ENCODE peak calls at places on chromosomes 3 and 15, in nine cellular contexts. I is A549; A is hepatocyte; B is HL-60; V is OCI-LY7; H is AG04450; W is upper lobe of right lung; J is CD8-positive, alpha-beta T cell; O is prostate gland. M is an unnamed sample.

GRCh38 chr15:58179741-58180381 is 41.7 kb downstream of the AQP9 start:
- DNase-seq in V (no peak), J (no peak), W (no peak), A (no peak), O (no peak), B (no peak), H (no peak), I (no peak), M (no peak)

GRCh38 chr3:130084581-130084980 is 3.0 kb downstream of the ALG1L2 start:
- DNase-seq in J (no peak), A (no peak), B (no peak), O (no peak), H (no peak), V (no peak), W (no peak), I (no peak), M (no peak)

GRCh38 chr3:12967751-12968209 is 105.4 kb downstream of the IQSEC1 start:
- DNase-seq in H (peak), W (peak), B (peak), O (peak), J (peak), A (peak), I (peak), V (peak), M (peak)

GRCh38 chr3:130933801-130934345 is 40.0 kb downstream of the ATP2C1 start:
- DNase-seq in V (no peak), A (no peak), W (no peak), I (no peak), B (no peak), O (no peak), J (no peak), H (no peak), M (no peak)

GRCh38 chr3:9409981-9410849 is 12.8 kb downstream of the SETD5 start:
- DNase-seq in V (no peak), B (no peak), I (no peak), A (no peak), H (no peak), O (no peak), J (no peak), W (no peak), M (no peak)

GRCh38 chr15:72135719-72136118 is 17.5 kb downstream of the SENP8 start:
- DNase-seq in O (no peak), A (no peak), J (no peak), B (no peak), I (no peak), H (no peak), V (no peak), W (no peak), M (no peak)

GRCh38 chr15:42576776-42577175 is 1.4 kb downstream of the STARD9 start:
- DNase-seq in I (no peak), J (no peak), B (no peak), H (no peak), V (peak), A (no peak), O (no peak), W (no peak), M (no peak)

GRCh38 chr3:123158330-123158729 is 43.4 kb upstream of the SEC22A start:
- DNase-seq in I (no peak), A (no peak), J (no peak), H (no peak), O (no peak), W (no peak), B (no peak), V (no peak), M (no peak)

DNA sequence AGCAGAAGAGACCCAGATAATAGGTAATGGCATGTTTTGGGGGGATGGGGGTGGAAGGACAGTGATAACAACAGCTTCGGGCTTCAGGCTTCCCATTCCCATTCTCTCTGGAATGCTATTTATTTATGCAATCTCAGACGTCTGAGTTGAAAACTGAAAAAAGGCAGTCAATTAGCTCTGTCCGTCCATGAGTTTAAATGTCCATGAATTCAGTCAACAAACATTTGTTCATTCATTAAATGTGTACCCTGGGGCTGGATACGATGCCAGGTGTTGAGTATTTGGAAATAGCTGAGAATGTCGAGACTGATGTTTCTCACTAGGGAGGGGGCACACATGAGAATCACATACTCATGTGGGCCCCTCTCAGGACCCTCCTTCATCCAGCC is 42.4 kb downstream of the AMOTL2 start:
- DNase-seq in V (no peak), B (no peak), A (no peak), W (no peak), J (no peak), I (peak), H (no peak), O (no peak), M (no peak)
- H3K4me3 ChIP-seq in V (no peak), B (no peak), A (no peak), W (no peak), J (no peak), I (no peak), H (no peak), O (no peak), M (peak)

GRCh38 chr15:59437777-59438574 is at the start of gene FAM81A:
- DNase-seq in B (no peak), V (peak), A (peak), W (peak), O (peak), J (peak), I (peak), H (no peak), M (peak)

GRCh38 chr15:59437473-59437776 is 561 bp upstream of the FAM81A start:
- DNase-seq in W (no peak), I (no peak), J (no peak), H (no peak), O (no peak), A (no peak), V (no peak), B (no peak), M (no peak)

GRCh38 chr15:59438891-59439290 is 905 bp downstream of the FAM81A start:
- DNase-seq in B (no peak), V (peak), O (no peak), J (no peak), W (no peak), I (peak), H (no peak), A (no peak), M (no peak)

GRCh38 chr15:59434481-59434880 is 3.5 kb upstream of the FAM81A start:
- DNase-seq in O (no peak), I (no peak), A (no peak), V (no peak), W (no peak), J (no peak), B (no peak), H (no peak), M (no peak)

GRCh38 chr15:59436774-59437472 is 1.1 kb upstream of the FAM81A start:
- DNase-seq in J (no peak), W (no peak), I (no peak), O (no peak), A (no peak), B (no peak), V (peak), H (no peak), M (no peak)
- H3K27ac ChIP-seq in J (no peak), W (no peak), I (no peak), O (no peak), A (no peak), B (no peak), V (no peak), H (no peak), M (peak)

DNA sequence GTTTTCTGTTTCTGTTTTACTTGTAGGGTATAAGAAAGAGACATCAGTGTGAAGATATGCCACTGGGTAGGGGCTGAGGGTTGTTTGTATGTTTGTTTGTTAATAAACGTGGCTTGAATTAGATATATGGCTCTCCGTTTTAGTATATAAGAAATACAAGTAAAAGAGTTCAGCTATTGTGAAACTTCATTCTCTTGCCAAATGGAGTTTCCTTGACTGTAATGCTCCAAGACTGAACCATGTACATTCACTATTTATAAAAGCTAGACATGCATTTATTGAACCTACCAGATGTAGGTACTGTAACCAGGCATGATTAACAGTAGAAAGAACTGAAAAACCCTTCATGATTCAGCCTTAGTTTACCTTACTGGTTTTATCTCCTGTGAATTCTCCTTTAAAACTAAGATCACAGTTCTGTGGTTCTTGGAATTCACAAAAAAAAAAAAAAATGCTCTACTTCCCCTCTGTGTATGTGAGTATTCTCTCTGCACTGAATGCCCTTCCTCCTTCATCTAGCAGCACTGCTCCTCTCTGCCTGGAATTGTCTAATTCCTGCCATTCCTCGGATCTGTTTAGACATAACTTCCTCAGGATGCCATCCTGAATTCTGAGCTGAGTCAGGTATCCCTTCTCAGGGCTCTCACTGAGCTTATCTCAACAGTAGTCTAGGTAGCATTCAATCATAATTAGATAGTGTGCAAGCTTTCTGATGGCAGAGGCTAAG is 504.4 kb downstream of the FHIT start:
- DNase-seq in J (no peak), V (no peak), H (no peak), B (no peak), W (no peak), I (no peak), O (no peak), A (no peak), M (no peak)
- TF ChIP-seq CTCF in J (no peak), V (no peak), H (no peak), B (no peak), W (no peak), I (no peak), O (no peak), A (no peak), M (no peak)

DNA sequence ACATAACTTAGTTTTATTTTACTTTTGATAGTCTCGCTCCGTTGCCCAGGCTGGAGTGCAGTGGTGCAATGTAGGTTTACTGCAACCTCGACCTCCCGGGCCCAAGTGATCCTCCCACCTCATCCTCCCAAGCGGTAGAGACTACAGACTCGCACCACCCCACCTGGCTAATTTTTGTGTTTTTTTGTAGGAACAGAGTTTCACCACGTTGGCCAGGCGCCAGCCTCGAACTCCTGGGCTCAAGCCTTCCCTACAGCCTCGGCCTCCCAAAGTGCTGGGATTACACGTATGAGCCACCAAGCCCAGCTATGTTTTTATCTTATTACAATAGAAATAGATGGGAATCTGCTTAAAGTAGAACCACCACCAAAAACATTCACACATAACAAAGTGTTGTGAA is 2.9 kb downstream of the RNU5A-1 start:
- DNase-seq in I (no peak), A (no peak), H (no peak), V (no peak), O (no peak), W (peak), J (no peak), B (no peak), M (no peak)
- H3K4me3 ChIP-seq in I (no peak), A (no peak), H (no peak), V (no peak), O (no peak), W (no peak), J (no peak), B (no peak), M (no peak)

DNA sequence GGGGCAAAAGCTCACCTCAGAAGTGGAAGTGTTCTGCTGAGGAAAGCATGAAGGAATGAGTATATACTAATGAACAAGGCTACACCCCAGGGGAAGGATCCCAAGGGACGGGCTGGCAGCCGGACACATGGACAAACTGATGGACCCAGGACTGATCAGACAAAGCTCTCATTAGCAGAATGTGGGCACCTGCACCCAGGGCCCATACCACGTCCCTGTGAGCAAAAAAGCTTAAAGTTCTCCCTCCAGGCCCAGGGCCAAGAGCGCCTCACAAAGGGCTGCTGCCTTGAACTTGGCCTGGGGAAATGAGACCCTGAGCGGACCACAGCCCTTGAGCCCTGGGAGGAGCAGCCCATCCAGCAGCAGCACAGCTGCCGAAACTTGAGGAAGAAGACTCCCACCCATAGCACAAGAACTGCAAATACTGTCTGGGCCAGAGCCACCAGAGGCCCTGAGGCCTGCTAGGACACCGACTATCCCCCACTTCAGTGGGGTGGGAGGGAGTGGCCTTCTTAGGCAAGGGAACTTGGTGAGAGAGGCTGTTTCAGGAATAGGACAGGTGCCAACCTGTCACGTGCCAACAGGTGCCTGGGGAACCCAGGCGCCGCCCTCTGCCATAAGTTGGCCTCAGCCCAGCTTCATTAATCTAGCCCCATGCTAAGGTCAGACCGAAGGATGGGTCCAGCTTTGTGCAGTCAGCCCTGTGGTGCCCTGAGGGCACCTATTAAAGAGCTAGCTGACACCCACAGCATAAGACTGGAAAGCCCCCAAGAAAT is 2.3 kb upstream of the GMPPB start:
- DNase-seq in B (no peak), W (no peak), O (no peak), H (no peak), I (no peak), V (no peak), A (no peak), J (no peak), M (no peak)
- H3K27ac ChIP-seq in B (no peak), W (no peak), O (no peak), H (no peak), I (no peak), V (peak), A (peak), J (no peak), M (peak)

GRCh38 chr3:88678747-88679146 is 428.7 kb upstream of the EPHA3 start:
- DNase-seq in H (no peak), J (no peak), O (no peak), V (no peak), A (no peak), I (no peak), W (no peak), B (no peak), M (no peak)
- TF ChIP-seq CTCF in H (no peak), J (no peak), O (no peak), V (no peak), A (no peak), I (no peak), W (no peak), B (no peak), M (no peak)

GRCh38 chr3:185744997-185745843 is 79.6 kb downstream of the IGF2BP2 start:
- DNase-seq in O (no peak), W (no peak), I (peak), B (no peak), V (peak), A (no peak), H (peak), J (no peak), M (no peak)
- H3K4me3 ChIP-seq in O (no peak), W (no peak), I (no peak), B (no peak), V (no peak), A (no peak), H (no peak), J (no peak), M (no peak)

M was measured in coronary artery.